ENCODE peak calls at places on chromosomes 13 and 19, in ten cellular contexts. One of them, this sample, is unnamed.

GRCh38 chr19:40612831-40613668 is 11.9 kb downstream of the LTBP4 start:
- DNase-seq in GM10248: peak; percentile 85
- DNase-seq in substantia nigra: no peak
- DNase-seq in NCI-H1417: no peak
- DNase-seq in EL: peak; percentile 39
- DNase-seq in AG20443: peak; percentile 62
- DNase-seq in HEK293T: peak; percentile 89
- DNase-seq in Ammon's horn: no peak
- DNase-seq in nucleus accumbens: no peak
- DNase-seq in left ventricle myocardium inferior: no peak
- DNase-seq in this sample: no peak

GRCh38 chr19:1001538-1002166 is 1.4 kb downstream of the GRIN3B start:
- DNase-seq in substantia nigra: no peak
- DNase-seq in left ventricle myocardium inferior: no peak
- DNase-seq in GM10248: peak; percentile 84
- DNase-seq in nucleus accumbens: peak; percentile 16
- DNase-seq in Ammon's horn: no peak
- DNase-seq in NCI-H1417: peak; percentile 62
- DNase-seq in AG20443: peak; percentile 81
- DNase-seq in EL: peak; percentile 37
- DNase-seq in HEK293T: peak; percentile 65
- DNase-seq in this sample: peak; percentile 76

GRCh38 chr13:50512602-50513527 is 330.6 kb downstream of the DLEU7 start:
- DNase-seq in nucleus accumbens: peak; percentile 34
- DNase-seq in HEK293T: peak; percentile 41
- DNase-seq in Ammon's horn: peak; percentile 83
- DNase-seq in NCI-H1417: no peak
- DNase-seq in left ventricle myocardium inferior: peak; percentile 66
- DNase-seq in GM10248: peak; percentile 68
- DNase-seq in substantia nigra: peak; percentile 47
- DNase-seq in EL: peak; percentile 41
- DNase-seq in AG20443: peak; percentile 71
- DNase-seq in this sample: peak; percentile 24

GRCh38 chr13:92143766-92144165 is 745.3 kb downstream of the GPC5 start:
- DNase-seq in GM10248: no peak
- DNase-seq in substantia nigra: no peak
- DNase-seq in AG20443: no peak
- DNase-seq in EL: no peak
- DNase-seq in Ammon's horn: no peak
- DNase-seq in nucleus accumbens: no peak
- DNase-seq in NCI-H1417: no peak
- DNase-seq in left ventricle myocardium inferior: no peak
- DNase-seq in HEK293T: peak; percentile 22
- DNase-seq in this sample: no peak

GRCh38 chr19:41871573-41872383 is 5.3 kb upstream of the CD79A start:
- DNase-seq in nucleus accumbens: no peak
- DNase-seq in AG20443: no peak
- DNase-seq in EL: peak; percentile 30
- DNase-seq in left ventricle myocardium inferior: peak; percentile 23
- DNase-seq in HEK293T: no peak
- DNase-seq in NCI-H1417: no peak
- DNase-seq in Ammon's horn: peak; percentile 52
- DNase-seq in GM10248: peak; percentile 78
- DNase-seq in substantia nigra: peak; percentile 12
- DNase-seq in this sample: no peak

GRCh38 chr19:14434543-14435319 is 1.6 kb downstream of the PKN1 start:
- DNase-seq in GM10248: no peak
- DNase-seq in left ventricle myocardium inferior: peak; percentile 68
- DNase-seq in AG20443: peak; percentile 82
- DNase-seq in EL: peak; percentile 76
- DNase-seq in HEK293T: no peak
- DNase-seq in substantia nigra: peak; percentile 11
- DNase-seq in nucleus accumbens: no peak
- DNase-seq in NCI-H1417: no peak
- DNase-seq in Ammon's horn: no peak
- DNase-seq in this sample: peak; percentile 73

GRCh38 chr13:90485441-90485840 is 862.0 kb upstream of the MIR17HG start:
- DNase-seq in NCI-H1417: no peak
- DNase-seq in Ammon's horn: no peak
- DNase-seq in EL: peak; percentile 87
- DNase-seq in AG20443: peak; percentile 61
- DNase-seq in substantia nigra: no peak
- DNase-seq in GM10248: no peak
- DNase-seq in HEK293T: no peak
- DNase-seq in left ventricle myocardium inferior: no peak
- DNase-seq in nucleus accumbens: no peak
- DNase-seq in this sample: peak; percentile 0

GRCh38 chr13:111900390-111901180 is 166.4 kb upstream of the SOX1 start:
- DNase-seq in EL: no peak
- DNase-seq in left ventricle myocardium inferior: no peak
- DNase-seq in nucleus accumbens: no peak
- DNase-seq in AG20443: no peak
- DNase-seq in substantia nigra: no peak
- DNase-seq in NCI-H1417: no peak
- DNase-seq in Ammon's horn: peak; percentile 23
- DNase-seq in HEK293T: no peak
- DNase-seq in GM10248: no peak
- DNase-seq in this sample: no peak

GRCh38 chr19:17627921-17628320 is 60.2 kb downstream of the UNC13A start:
- DNase-seq in EL: no peak
- DNase-seq in Ammon's horn: no peak
- DNase-seq in GM10248: no peak
- DNase-seq in NCI-H1417: no peak
- DNase-seq in left ventricle myocardium inferior: no peak
- DNase-seq in AG20443: no peak
- DNase-seq in nucleus accumbens: no peak
- DNase-seq in HEK293T: no peak
- DNase-seq in substantia nigra: no peak
- DNase-seq in this sample: no peak

GRCh38 chr13:25971499-25972145 is 80.2 kb downstream of the SHISA2 start:
- DNase-seq in substantia nigra: no peak
- DNase-seq in Ammon's horn: peak; percentile 51
- DNase-seq in left ventricle myocardium inferior: no peak
- DNase-seq in AG20443: no peak
- DNase-seq in nucleus accumbens: no peak
- DNase-seq in NCI-H1417: no peak
- DNase-seq in GM10248: no peak
- DNase-seq in HEK293T: no peak
- DNase-seq in EL: no peak
- DNase-seq in this sample: no peak

GRCh38 chr19:15072930-15073647 is 8.9 kb upstream of the OR1I1 start:
- DNase-seq in GM10248: no peak
- DNase-seq in AG20443: no peak
- DNase-seq in EL: peak; percentile 72
- DNase-seq in Ammon's horn: no peak
- DNase-seq in left ventricle myocardium inferior: no peak
- DNase-seq in HEK293T: no peak
- DNase-seq in nucleus accumbens: no peak
- DNase-seq in NCI-H1417: no peak
- DNase-seq in substantia nigra: no peak
- DNase-seq in this sample: no peak

GRCh38 chr13:36476661-36477060 is 44.4 kb downstream of the CCNA1 start:
- DNase-seq in GM10248: no peak
- DNase-seq in NCI-H1417: no peak
- DNase-seq in EL: no peak
- DNase-seq in Ammon's horn: no peak
- DNase-seq in AG20443: no peak
- DNase-seq in left ventricle myocardium inferior: no peak
- DNase-seq in substantia nigra: no peak
- DNase-seq in HEK293T: no peak
- DNase-seq in nucleus accumbens: no peak
- DNase-seq in this sample: no peak

GRCh38 chr19:6778386-6778785 is 5.9 kb downstream of the VAV1 start:
- DNase-seq in Ammon's horn: no peak
- DNase-seq in substantia nigra: no peak
- DNase-seq in GM10248: no peak
- DNase-seq in HEK293T: no peak
- DNase-seq in AG20443: no peak
- DNase-seq in left ventricle myocardium inferior: no peak
- DNase-seq in nucleus accumbens: no peak
- DNase-seq in NCI-H1417: no peak
- DNase-seq in EL: no peak
- DNase-seq in this sample: no peak

GRCh38 chr19:49968279-49968922 is 7.4 kb upstream of the SIGLEC11 start:
- DNase-seq in EL: no peak
- DNase-seq in nucleus accumbens: no peak
- DNase-seq in substantia nigra: no peak
- DNase-seq in GM10248: no peak
- DNase-seq in NCI-H1417: no peak
- DNase-seq in AG20443: no peak
- DNase-seq in left ventricle myocardium inferior: no peak
- DNase-seq in HEK293T: no peak
- DNase-seq in Ammon's horn: no peak
- DNase-seq in this sample: no peak

GRCh38 chr19:57161985-57162544 is 5.2 kb downstream of the DUXA start:
- DNase-seq in HEK293T: no peak
- DNase-seq in left ventricle myocardium inferior: no peak
- DNase-seq in nucleus accumbens: no peak
- DNase-seq in substantia nigra: no peak
- DNase-seq in Ammon's horn: no peak
- DNase-seq in AG20443: no peak
- DNase-seq in EL: no peak
- DNase-seq in GM10248: no peak
- DNase-seq in NCI-H1417: no peak
- DNase-seq in this sample: no peak

GRCh38 chr13:60931858-60932546 is 483.6 kb downstream of the PCDH20 start:
- DNase-seq in NCI-H1417: no peak
- DNase-seq in left ventricle myocardium inferior: no peak
- DNase-seq in EL: no peak
- DNase-seq in Ammon's horn: no peak
- DNase-seq in nucleus accumbens: no peak
- DNase-seq in AG20443: no peak
- DNase-seq in GM10248: no peak
- DNase-seq in substantia nigra: no peak
- DNase-seq in HEK293T: no peak
- DNase-seq in this sample: no peak

GRCh38 chr13:48235814-48236135 is 2.8 kb downstream of the ITM2B start:
- DNase-seq in nucleus accumbens: no peak
- DNase-seq in AG20443: no peak
- DNase-seq in Ammon's horn: no peak
- DNase-seq in substantia nigra: no peak
- DNase-seq in NCI-H1417: no peak
- DNase-seq in EL: no peak
- DNase-seq in GM10248: no peak
- DNase-seq in left ventricle myocardium inferior: no peak
- DNase-seq in HEK293T: no peak
- DNase-seq in this sample: no peak

GRCh38 chr13:76646946-76647345 is 239.3 kb downstream of the KCTD12 start:
- DNase-seq in substantia nigra: no peak
- DNase-seq in EL: peak; percentile 27
- DNase-seq in GM10248: no peak
- DNase-seq in nucleus accumbens: no peak
- DNase-seq in AG20443: peak; percentile 32
- DNase-seq in HEK293T: no peak
- DNase-seq in NCI-H1417: no peak
- DNase-seq in left ventricle myocardium inferior: no peak
- DNase-seq in Ammon's horn: no peak
- DNase-seq in this sample: no peak

GRCh38 chr19:52007436-52007804 is 591 bp downstream of the ZNF615 start:
- DNase-seq in Ammon's horn: no peak
- DNase-seq in nucleus accumbens: no peak
- DNase-seq in AG20443: peak; percentile 48
- DNase-seq in HEK293T: peak; percentile 11
- DNase-seq in substantia nigra: peak; percentile 49
- DNase-seq in GM10248: no peak
- DNase-seq in NCI-H1417: no peak
- DNase-seq in left ventricle myocardium inferior: no peak
- DNase-seq in EL: no peak
- DNase-seq in this sample: peak; percentile 7

GRCh38 chr13:113903361-113903760 is 39.5 kb upstream of the GAS6 start:
- DNase-seq in NCI-H1417: no peak
- DNase-seq in substantia nigra: no peak
- DNase-seq in EL: peak; percentile 84
- DNase-seq in nucleus accumbens: no peak
- DNase-seq in HEK293T: no peak
- DNase-seq in GM10248: no peak
- DNase-seq in left ventricle myocardium inferior: no peak
- DNase-seq in AG20443: peak; percentile 86
- DNase-seq in Ammon's horn: no peak
- DNase-seq in this sample: no peak

GRCh38 chr13:113591750-113592149 is 7.2 kb downstream of the TFDP1 start:
- DNase-seq in Ammon's horn: peak; percentile 0
- DNase-seq in GM10248: no peak
- DNase-seq in left ventricle myocardium inferior: no peak
- DNase-seq in nucleus accumbens: no peak
- DNase-seq in AG20443: no peak
- DNase-seq in HEK293T: no peak
- DNase-seq in NCI-H1417: no peak
- DNase-seq in substantia nigra: no peak
- DNase-seq in EL: no peak
- DNase-seq in this sample: no peak

GRCh38 chr13:105565328-105565727 is 970.1 kb downstream of the EFNB2 start:
- DNase-seq in nucleus accumbens: no peak
- DNase-seq in substantia nigra: no peak
- DNase-seq in AG20443: no peak
- DNase-seq in left ventricle myocardium inferior: no peak
- DNase-seq in NCI-H1417: no peak
- DNase-seq in EL: no peak
- DNase-seq in GM10248: no peak
- DNase-seq in HEK293T: no peak
- DNase-seq in Ammon's horn: no peak
- DNase-seq in this sample: no peak

GRCh38 chr13:84570831-84571230 is 688.6 kb upstream of the SLITRK1 start:
- DNase-seq in EL: peak; percentile 24
- DNase-seq in Ammon's horn: no peak
- DNase-seq in nucleus accumbens: no peak
- DNase-seq in left ventricle myocardium inferior: no peak
- DNase-seq in AG20443: no peak
- DNase-seq in NCI-H1417: no peak
- DNase-seq in substantia nigra: no peak
- DNase-seq in HEK293T: no peak
- DNase-seq in GM10248: no peak
- DNase-seq in this sample: no peak

GRCh38 chr13:59666504-59666903 is 497.2 kb downstream of the DIAPH3 start:
- DNase-seq in left ventricle myocardium inferior: no peak
- DNase-seq in NCI-H1417: no peak
- DNase-seq in EL: no peak
- DNase-seq in nucleus accumbens: no peak
- DNase-seq in AG20443: no peak
- DNase-seq in Ammon's horn: peak; percentile 18
- DNase-seq in HEK293T: no peak
- DNase-seq in GM10248: peak; percentile 15
- DNase-seq in substantia nigra: no peak
- DNase-seq in this sample: no peak

GRCh38 chr19:18507021-18507726 is 14.7 kb downstream of the ELL start:
- DNase-seq in left ventricle myocardium inferior: peak; percentile 65
- DNase-seq in nucleus accumbens: no peak
- DNase-seq in HEK293T: no peak
- DNase-seq in Ammon's horn: peak; percentile 67
- DNase-seq in GM10248: no peak
- DNase-seq in AG20443: no peak
- DNase-seq in NCI-H1417: no peak
- DNase-seq in substantia nigra: peak; percentile 6
- DNase-seq in EL: no peak
- DNase-seq in this sample: no peak

GRCh38 chr19:19179548-19180441 is 9.7 kb upstream of the MEF2B start:
- DNase-seq in substantia nigra: no peak
- DNase-seq in GM10248: no peak
- DNase-seq in NCI-H1417: no peak
- DNase-seq in EL: peak; percentile 19
- DNase-seq in nucleus accumbens: no peak
- DNase-seq in AG20443: no peak
- DNase-seq in HEK293T: no peak
- DNase-seq in left ventricle myocardium inferior: no peak
- DNase-seq in Ammon's horn: no peak
- DNase-seq in this sample: no peak

GRCh38 chr13:36612242-36612641 is 61.6 kb upstream of the SERTM1 start:
- DNase-seq in substantia nigra: no peak
- DNase-seq in NCI-H1417: no peak
- DNase-seq in HEK293T: no peak
- DNase-seq in AG20443: no peak
- DNase-seq in left ventricle myocardium inferior: no peak
- DNase-seq in nucleus accumbens: no peak
- DNase-seq in GM10248: no peak
- DNase-seq in EL: no peak
- DNase-seq in Ammon's horn: no peak
- DNase-seq in this sample: no peak

GRCh38 chr13:70249332-70250064 is 141.2 kb upstream of the KLHL1 start:
- DNase-seq in left ventricle myocardium inferior: no peak
- DNase-seq in substantia nigra: no peak
- DNase-seq in GM10248: no peak
- DNase-seq in HEK293T: no peak
- DNase-seq in AG20443: no peak
- DNase-seq in EL: no peak
- DNase-seq in Ammon's horn: no peak
- DNase-seq in NCI-H1417: no peak
- DNase-seq in nucleus accumbens: no peak
- DNase-seq in this sample: no peak

This sample was measured in hepatic stellate cell.